ENCODE peak calls at places on chromosome 4, in nine cellular contexts. R is Calu3; U is AG04450; Z is naive thymus-derived CD4-positive, alpha-beta T cell; G is brain microvascular endothelial cell; P is left cardiac atrium; O is cardiac fibroblast; L is activated CD4-positive, alpha-beta T cell treated with anti-CD3 and anti-CD28 coated beads, Interleukin-2, amount 10 ng/mL, durations not matched to agents 7 days and 5 days; E is hepatic stellate cell. S is an unnamed sample.
A peak's percentile ranks its signal among the peaks of the same experiment; 100 is the strongest.

GRCh38 chr4:100075056-100075455 is 115.2 kb downstream of the DDIT4L start:
- DNase-seq in O (no peak), G (peak; percentile 27), E (no peak), Z (no peak), U (no peak), L (no peak), R (no peak), P (no peak), S (no peak)

GRCh38 chr4:30717208-30718020 is 2.8 kb upstream of the PCDH7 start:
- DNase-seq in Z (peak; percentile 40), U (no peak), R (peak; percentile 21), L (peak; percentile 30), G (peak; percentile 42), P (peak; percentile 71), O (peak; percentile 72), E (peak; percentile 70), S (peak; percentile 51)

GRCh38 chr4:151992301-151992700 is 231.5 kb upstream of the GATB start:
- DNase-seq in P (no peak), G (no peak), L (no peak), E (no peak), U (no peak), R (no peak), O (no peak), Z (no peak), S (no peak)

GRCh38 chr4:24992968-24993367 is 37.8 kb downstream of the LGI2 start:
- DNase-seq in Z (no peak), E (no peak), O (no peak), L (no peak), P (no peak), R (no peak), G (no peak), U (no peak), S (no peak)

GRCh38 chr4:8127051-8127798 is 31.4 kb downstream of the ABLIM2 start:
- DNase-seq in R (no peak), E (no peak), U (no peak), L (no peak), P (no peak), G (no peak), Z (no peak), O (no peak), S (no peak)

GRCh38 chr4:7323872-7324650 is 110.7 kb downstream of the PSAPL1 start:
- DNase-seq in L (no peak), P (no peak), R (no peak), Z (no peak), O (no peak), G (no peak), U (no peak), E (no peak), S (peak; percentile 24)

GRCh38 chr4:51925307-51925706 is 82.4 kb downstream of the DCUN1D4 start:
- DNase-seq in Z (no peak), L (no peak), O (no peak), P (no peak), R (no peak), U (no peak), E (no peak), G (no peak), S (no peak)

GRCh38 chr4:168309781-168310180 is 8.8 kb downstream of the DDX60 start:
- DNase-seq in L (no peak), P (no peak), R (no peak), U (no peak), Z (no peak), G (no peak), O (peak; percentile 65), E (no peak), S (no peak)

GRCh38 chr4:187204389-187204920 is 480.8 kb upstream of the FAT1 start:
- DNase-seq in U (no peak), R (no peak), P (no peak), Z (no peak), O (no peak), G (peak; percentile 14), L (no peak), E (no peak), S (no peak)

GRCh38 chr4:38788327-38788726 is 5.5 kb upstream of the TLR10 start:
- DNase-seq in Z (no peak), U (no peak), P (no peak), O (peak; percentile 29), E (no peak), R (no peak), L (no peak), G (no peak), S (no peak)

GRCh38 chr4:165518658-165519057 is 139.8 kb downstream of the CPE start:
- DNase-seq in G (no peak), Z (no peak), R (no peak), U (no peak), P (no peak), E (no peak), O (no peak), L (no peak), S (no peak)

GRCh38 chr4:142262956-142263355 is 583.1 kb downstream of the INPP4B start:
- DNase-seq in P (no peak), U (no peak), O (no peak), G (no peak), E (no peak), L (no peak), Z (no peak), R (no peak), S (no peak)

GRCh38 chr4:78149737-78150136 is 92.6 kb downstream of the FRAS1 start:
- DNase-seq in U (no peak), O (no peak), G (no peak), P (no peak), R (no peak), Z (no peak), E (no peak), L (no peak), S (no peak)